ENCODE peak calls at places on chromosomes 7 and 10, in nine cellular contexts. P is 8988T; L is midbrain; G is foreskin keratinocyte; C is stimulated activated CD4-positive, alpha-beta T cell treated with anti-CD3 and anti-CD28 coated beads, Interleukin-1b, Interleukin-23, amount 100 ng/mL, for 4 hours; D is CD8-positive, alpha-beta memory T cell; Z is GM12865; T is stimulated activated effector memory CD8-positive, alpha-beta T cell treated with anti-CD3 and anti-CD28 coated beads, Interleukin-12 subunit alpha, Interleukin-12 subunit beta, amount 100 ng/mL, for 72 hours; B is cerebellar cortex. I is an unnamed sample.

GRCh38 chr7:37352974-37353948 is 95.4 kb downstream of the ELMO1 start:
- DNase-seq in P (no peak), L (peak; percentile 27), G (no peak), C (peak; percentile 62), D (peak; percentile 81), Z (peak; percentile 83), T (peak; percentile 76), B (peak; percentile 9), I (no peak)

GRCh38 chr7:138785587-138786437 is 12.0 kb upstream of the TMEM213 start:
- DNase-seq in P (peak; percentile 23), L (no peak), G (peak; percentile 28), C (no peak), D (no peak), Z (no peak), T (no peak), B (no peak), I (no peak)

GRCh38 chr10:13969792-13970140 is 361.0 kb downstream of the FRMD4A start:
- DNase-seq in P (no peak), L (no peak), G (no peak), C (no peak), D (no peak), Z (peak; percentile 74), T (no peak), B (no peak), I (no peak)

GRCh38 chr10:48458662-48459048 is 146.2 kb downstream of the ARHGAP22 start:
- DNase-seq in P (no peak), L (no peak), G (no peak), C (no peak), D (no peak), Z (no peak), T (no peak), B (no peak), I (no peak)

GRCh38 chr10:133326745-133327650 is 9.7 kb downstream of the CALY start:
- DNase-seq in P (no peak), L (no peak), G (no peak), C (no peak), D (no peak), Z (no peak), T (no peak), B (no peak), I (no peak)

GRCh38 chr7:55019329-55019690 is 493 bp downstream of the EGFR start:
- DNase-seq in P (peak; percentile 38), L (no peak), G (no peak), C (no peak), D (no peak), Z (no peak), T (no peak), B (no peak), I (no peak)

GRCh38 chr7:30263090-30263710 is 21.2 kb upstream of the ZNRF2 start:
- DNase-seq in P (no peak), L (no peak), G (no peak), C (no peak), D (no peak), Z (no peak), T (no peak), B (no peak), I (no peak)

GRCh38 chr10:31033166-31033565 is 1.5 kb upstream of the ZNF438 start:
- DNase-seq in P (no peak), L (no peak), G (no peak), C (no peak), D (no peak), Z (no peak), T (no peak), B (peak; percentile 9), I (no peak)

GRCh38 chr10:10528563-10528910 is 489.1 kb upstream of the CELF2 start:
- DNase-seq in P (no peak), L (no peak), G (no peak), C (no peak), D (no peak), Z (no peak), T (no peak), B (no peak), I (no peak)

GRCh38 chr7:149448961-149449360 is 11.9 kb downstream of the ZNF777 start:
- DNase-seq in P (no peak), L (no peak), G (no peak), C (no peak), D (no peak), Z (no peak), T (no peak), B (no peak), I (no peak)

GRCh38 chr10:6507311-6507710 is 72.8 kb downstream of the PRKCQ start:
- DNase-seq in P (no peak), L (peak; percentile 58), G (no peak), C (no peak), D (no peak), Z (peak; percentile 49), T (no peak), B (no peak), I (no peak)

GRCh38 chr10:12602557-12602956 is 253.2 kb downstream of the CAMK1D start:
- DNase-seq in P (no peak), L (no peak), G (no peak), C (no peak), D (no peak), Z (no peak), T (no peak), B (no peak), I (no peak)

GRCh38 chr7:156820445-156821063 is 72.4 kb downstream of the LMBR1 start:
- DNase-seq in P (no peak), L (no peak), G (no peak), C (no peak), D (no peak), Z (peak; percentile 6), T (no peak), B (no peak), I (no peak)

GRCh38 chr7:67713651-67714050 is 717.0 kb downstream of the TYW1 start:
- DNase-seq in P (no peak), L (no peak), G (no peak), C (no peak), D (no peak), Z (no peak), T (no peak), B (no peak), I (no peak)

GRCh38 chr7:801940-802364 is 30.3 kb upstream of the SUN1 start:
- DNase-seq in P (no peak), L (peak; percentile 22), G (no peak), C (no peak), D (no peak), Z (no peak), T (no peak), B (peak; percentile 51), I (no peak)

GRCh38 chr10:110192552-110192951 is 14.9 kb upstream of the MXI1 start:
- DNase-seq in P (no peak), L (no peak), G (no peak), C (no peak), D (no peak), Z (peak; percentile 57), T (no peak), B (no peak), I (no peak)

GRCh38 chr7:82274681-82275080 is 168.9 kb downstream of the CACNA2D1 start:
- DNase-seq in P (no peak), L (no peak), G (no peak), C (no peak), D (no peak), Z (no peak), T (no peak), B (no peak), I (no peak)

GRCh38 chr10:48910557-48910956 is 29.1 kb downstream of the LRRC18 start:
- DNase-seq in P (no peak), L (no peak), G (no peak), C (no peak), D (no peak), Z (no peak), T (no peak), B (no peak), I (no peak)

GRCh38 chr10:47030191-47030698 is 119.0 kb downstream of the PTPN20 start:
- DNase-seq in P (peak; percentile 14), L (no peak), G (no peak), C (no peak), D (no peak), Z (no peak), T (no peak), B (no peak), I (no peak)

GRCh38 chr10:17229967-17230682 is 2.1 kb downstream of the VIM start:
- DNase-seq in P (peak; percentile 35), L (no peak), G (peak; percentile 72), C (peak; percentile 80), D (peak; percentile 95), Z (peak; percentile 93), T (peak; percentile 93), B (peak; percentile 49), I (peak; percentile 67)

GRCh38 chr7:96823274-96823673 is 113.6 kb upstream of the SEM1 start:
- DNase-seq in P (no peak), L (no peak), G (peak; percentile 66), C (no peak), D (no peak), Z (no peak), T (no peak), B (no peak), I (peak; percentile 51)

GRCh38 chr7:132709971-132710567 is 133.8 kb upstream of the PLXNA4 start:
- DNase-seq in P (no peak), L (peak; percentile 16), G (no peak), C (no peak), D (peak; percentile 3), Z (peak; percentile 31), T (peak; percentile 55), B (peak; percentile 20), I (no peak)

GRCh38 chr7:120395526-120396019 is 122.6 kb downstream of the KCND2 start:
- DNase-seq in P (no peak), L (no peak), G (no peak), C (no peak), D (no peak), Z (peak; percentile 84), T (no peak), B (no peak), I (no peak)

GRCh38 chr7:127392182-127392565 is 334 bp downstream of the ZNF800 start:
- DNase-seq in P (no peak), L (peak; percentile 53), G (no peak), C (peak; percentile 54), D (no peak), Z (peak; percentile 86), T (no peak), B (peak; percentile 32), I (no peak)

GRCh38 chr10:7563368-7563767 is 103.4 kb downstream of the ITIH5 start:
- DNase-seq in P (no peak), L (no peak), G (no peak), C (no peak), D (no peak), Z (no peak), T (no peak), B (no peak), I (no peak)

GRCh38 chr7:106059556-106059955 is 52.6 kb downstream of the SYPL1 start:
- DNase-seq in P (no peak), L (no peak), G (no peak), C (no peak), D (no peak), Z (no peak), T (no peak), B (no peak), I (no peak)

GRCh38 chr10:28906440-28906839 is 229.1 kb downstream of the BAMBI start:
- DNase-seq in P (no peak), L (no peak), G (no peak), C (no peak), D (no peak), Z (no peak), T (no peak), B (no peak), I (no peak)

GRCh38 chr7:27581906-27582305 is 80.8 kb downstream of the HIBADH start:
- DNase-seq in P (no peak), L (no peak), G (no peak), C (no peak), D (no peak), Z (no peak), T (no peak), B (no peak), I (no peak)

GRCh38 chr7:46385662-46386309 is 464.7 kb upstream of the IGFBP3 start:
- DNase-seq in P (no peak), L (no peak), G (peak; percentile 72), C (no peak), D (no peak), Z (no peak), T (no peak), B (no peak), I (peak; percentile 14)

GRCh38 chr10:6995339-6995738 is 415.3 kb upstream of the PRKCQ start:
- DNase-seq in P (no peak), L (no peak), G (no peak), C (no peak), D (no peak), Z (no peak), T (no peak), B (no peak), I (no peak)

GRCh38 chr7:44771358-44771757 is 22.7 kb downstream of the ZMIZ2 start:
- DNase-seq in P (no peak), L (no peak), G (no peak), C (no peak), D (no peak), Z (no peak), T (no peak), B (no peak), I (no peak)

I was measured in epithelial cell of prostate.